ENCODE peak calls at places on chromosomes 1 and 21, in six cellular contexts. One of them, this sample, is unnamed.

GRCh38 chr21:15682182-15682895 is 47.4 kb upstream of the USP25 start:
- DNase-seq in RKO: no peak
- DNase-seq in IMR-90: peak
- DNase-seq in T-cell: no peak
- DNase-seq in HCT116: no peak
- DNase-seq in naive thymus-derived CD8-positive, alpha-beta T cell: no peak
- DNase-seq in this sample: no peak

GRCh38 chr1:235910357-235911299 is 43.9 kb upstream of the LYST start:
- DNase-seq in RKO: peak
- DNase-seq in IMR-90: peak
- DNase-seq in T-cell: no peak
- DNase-seq in HCT116: peak
- DNase-seq in naive thymus-derived CD8-positive, alpha-beta T cell: no peak
- DNase-seq in this sample: peak

GRCh38 chr1:209363112-209363511 is 220.4 kb upstream of the CAMK1G start:
- DNase-seq in RKO: no peak
- DNase-seq in IMR-90: no peak
- DNase-seq in T-cell: no peak
- DNase-seq in HCT116: no peak
- DNase-seq in naive thymus-derived CD8-positive, alpha-beta T cell: no peak
- DNase-seq in this sample: peak

GRCh38 chr1:19623523-19623922 is 20.6 kb upstream of the NBL1 start:
- DNase-seq in RKO: no peak
- DNase-seq in IMR-90: peak
- DNase-seq in T-cell: no peak
- DNase-seq in HCT116: no peak
- DNase-seq in naive thymus-derived CD8-positive, alpha-beta T cell: no peak
- DNase-seq in this sample: no peak

GRCh38 chr21:45537746-45538291 is 4.4 kb downstream of the SLC19A1 start:
- DNase-seq in RKO: no peak
- DNase-seq in IMR-90: no peak
- DNase-seq in T-cell: no peak
- DNase-seq in HCT116: no peak
- DNase-seq in naive thymus-derived CD8-positive, alpha-beta T cell: no peak
- DNase-seq in this sample: no peak

GRCh38 chr1:182599339-182599738 is 4.8 kb downstream of the RGS16 start:
- DNase-seq in RKO: no peak
- DNase-seq in IMR-90: no peak
- DNase-seq in T-cell: no peak
- DNase-seq in HCT116: no peak
- DNase-seq in naive thymus-derived CD8-positive, alpha-beta T cell: no peak
- DNase-seq in this sample: no peak

GRCh38 chr1:78715181-78715661 is 65.6 kb downstream of the IFI44 start:
- DNase-seq in RKO: no peak
- DNase-seq in IMR-90: peak
- DNase-seq in T-cell: no peak
- DNase-seq in HCT116: no peak
- DNase-seq in naive thymus-derived CD8-positive, alpha-beta T cell: no peak
- DNase-seq in this sample: no peak

GRCh38 chr1:31576743-31577455 is 584 bp downstream of the TINAGL1 start:
- DNase-seq in RKO: no peak
- DNase-seq in IMR-90: no peak
- DNase-seq in T-cell: no peak
- DNase-seq in HCT116: no peak
- DNase-seq in naive thymus-derived CD8-positive, alpha-beta T cell: no peak
- DNase-seq in this sample: no peak

GRCh38 chr1:203557390-203557789 is 63.4 kb downstream of the OPTC start:
- DNase-seq in RKO: no peak
- DNase-seq in IMR-90: peak
- DNase-seq in T-cell: no peak
- DNase-seq in HCT116: no peak
- DNase-seq in naive thymus-derived CD8-positive, alpha-beta T cell: no peak
- DNase-seq in this sample: peak

GRCh38 chr1:167541013-167541412 is 12.5 kb downstream of the CREG1 start:
- DNase-seq in RKO: no peak
- DNase-seq in IMR-90: peak
- DNase-seq in T-cell: no peak
- DNase-seq in HCT116: no peak
- DNase-seq in naive thymus-derived CD8-positive, alpha-beta T cell: no peak
- DNase-seq in this sample: no peak

GRCh38 chr1:79472067-79472656 is 465.6 kb upstream of the ADGRL4 start:
- DNase-seq in RKO: no peak
- DNase-seq in IMR-90: no peak
- DNase-seq in T-cell: no peak
- DNase-seq in HCT116: no peak
- DNase-seq in naive thymus-derived CD8-positive, alpha-beta T cell: no peak
- DNase-seq in this sample: no peak

GRCh38 chr1:185666582-185666981 is 67.6 kb upstream of the HMCN1 start:
- DNase-seq in RKO: no peak
- DNase-seq in IMR-90: no peak
- DNase-seq in T-cell: no peak
- DNase-seq in HCT116: no peak
- DNase-seq in naive thymus-derived CD8-positive, alpha-beta T cell: no peak
- DNase-seq in this sample: no peak

GRCh38 chr21:32719085-32719484 is 8.7 kb downstream of the SYNJ1 start:
- DNase-seq in RKO: no peak
- DNase-seq in IMR-90: no peak
- DNase-seq in T-cell: no peak
- DNase-seq in HCT116: no peak
- DNase-seq in naive thymus-derived CD8-positive, alpha-beta T cell: no peak
- DNase-seq in this sample: no peak

GRCh38 chr1:214316597-214316996 is 35.6 kb downstream of the SMYD2 start:
- DNase-seq in RKO: peak
- DNase-seq in IMR-90: peak
- DNase-seq in T-cell: no peak
- DNase-seq in HCT116: no peak
- DNase-seq in naive thymus-derived CD8-positive, alpha-beta T cell: no peak
- DNase-seq in this sample: peak

GRCh38 chr21:14474995-14475394 is 71.1 kb downstream of the SAMSN1 start:
- DNase-seq in RKO: no peak
- DNase-seq in IMR-90: no peak
- DNase-seq in T-cell: no peak
- DNase-seq in HCT116: no peak
- DNase-seq in naive thymus-derived CD8-positive, alpha-beta T cell: no peak
- DNase-seq in this sample: no peak

GRCh38 chr1:196309386-196309785 is 298.9 kb downstream of the KCNT2 start:
- DNase-seq in RKO: peak
- DNase-seq in IMR-90: peak
- DNase-seq in T-cell: no peak
- DNase-seq in HCT116: peak
- DNase-seq in naive thymus-derived CD8-positive, alpha-beta T cell: no peak
- DNase-seq in this sample: no peak

GRCh38 chr1:166383137-166383536 is 216.3 kb upstream of the FAM78B start:
- DNase-seq in RKO: no peak
- DNase-seq in IMR-90: no peak
- DNase-seq in T-cell: no peak
- DNase-seq in HCT116: no peak
- DNase-seq in naive thymus-derived CD8-positive, alpha-beta T cell: no peak
- DNase-seq in this sample: no peak

GRCh38 chr1:217891966-217892365 is 260.8 kb downstream of the SPATA17 start:
- DNase-seq in RKO: no peak
- DNase-seq in IMR-90: no peak
- DNase-seq in T-cell: no peak
- DNase-seq in HCT116: no peak
- DNase-seq in naive thymus-derived CD8-positive, alpha-beta T cell: no peak
- DNase-seq in this sample: no peak

GRCh38 chr1:198680174-198680871 is 41.5 kb downstream of the PTPRC start:
- DNase-seq in RKO: no peak
- DNase-seq in IMR-90: no peak
- DNase-seq in T-cell: no peak
- DNase-seq in HCT116: no peak
- DNase-seq in naive thymus-derived CD8-positive, alpha-beta T cell: no peak
- DNase-seq in this sample: no peak

GRCh38 chr1:200893411-200893901 is 1.2 kb upstream of the INAVA start:
- DNase-seq in RKO: no peak
- DNase-seq in IMR-90: no peak
- DNase-seq in T-cell: no peak
- DNase-seq in HCT116: no peak
- DNase-seq in naive thymus-derived CD8-positive, alpha-beta T cell: no peak
- DNase-seq in this sample: peak

GRCh38 chr21:36860736-36861594 is 105.5 kb downstream of the HLCS start:
- DNase-seq in RKO: peak
- DNase-seq in IMR-90: peak
- DNase-seq in T-cell: no peak
- DNase-seq in HCT116: no peak
- DNase-seq in naive thymus-derived CD8-positive, alpha-beta T cell: no peak
- DNase-seq in this sample: peak

GRCh38 chr1:172662464-172663109 is 3.7 kb downstream of the FASLG start:
- DNase-seq in RKO: peak
- DNase-seq in IMR-90: peak
- DNase-seq in T-cell: peak
- DNase-seq in HCT116: no peak
- DNase-seq in naive thymus-derived CD8-positive, alpha-beta T cell: peak
- DNase-seq in this sample: no peak

GRCh38 chr1:199489594-199489993 is 537.9 kb upstream of the NR5A2 start:
- DNase-seq in RKO: no peak
- DNase-seq in IMR-90: no peak
- DNase-seq in T-cell: no peak
- DNase-seq in HCT116: no peak
- DNase-seq in naive thymus-derived CD8-positive, alpha-beta T cell: no peak
- DNase-seq in this sample: no peak

GRCh38 chr21:43338951-43339350 is 88.0 kb downstream of the SIK1 start:
- DNase-seq in RKO: no peak
- DNase-seq in IMR-90: no peak
- DNase-seq in T-cell: no peak
- DNase-seq in HCT116: no peak
- DNase-seq in naive thymus-derived CD8-positive, alpha-beta T cell: no peak
- DNase-seq in this sample: no peak

GRCh38 chr1:46526013-46526688 is 25.3 kb downstream of the KNCN start:
- DNase-seq in RKO: no peak
- DNase-seq in IMR-90: no peak
- DNase-seq in T-cell: no peak
- DNase-seq in HCT116: no peak
- DNase-seq in naive thymus-derived CD8-positive, alpha-beta T cell: no peak
- DNase-seq in this sample: peak

GRCh38 chr1:198970919-198971318 is 332.1 kb downstream of the PTPRC start:
- DNase-seq in RKO: peak
- DNase-seq in IMR-90: peak
- DNase-seq in T-cell: no peak
- DNase-seq in HCT116: no peak
- DNase-seq in naive thymus-derived CD8-positive, alpha-beta T cell: no peak
- DNase-seq in this sample: no peak

GRCh38 chr1:117512728-117513321 is 93.0 kb upstream of the TENT5C start:
- DNase-seq in RKO: peak
- DNase-seq in IMR-90: peak
- DNase-seq in T-cell: no peak
- DNase-seq in HCT116: no peak
- DNase-seq in naive thymus-derived CD8-positive, alpha-beta T cell: peak
- DNase-seq in this sample: no peak

GRCh38 chr21:46667191-46667734 is 31.8 kb downstream of the PRMT2 start:
- DNase-seq in RKO: peak
- DNase-seq in IMR-90: peak
- DNase-seq in T-cell: no peak
- DNase-seq in HCT116: no peak
- DNase-seq in naive thymus-derived CD8-positive, alpha-beta T cell: peak
- DNase-seq in this sample: peak

GRCh38 chr1:164725401-164725800 is 166.4 kb downstream of the PBX1 start:
- DNase-seq in RKO: no peak
- DNase-seq in IMR-90: peak
- DNase-seq in T-cell: no peak
- DNase-seq in HCT116: no peak
- DNase-seq in naive thymus-derived CD8-positive, alpha-beta T cell: no peak
- DNase-seq in this sample: no peak

GRCh38 chr1:89804646-89805237 is 16.1 kb upstream of the LRRC8D start:
- DNase-seq in RKO: peak
- DNase-seq in IMR-90: peak
- DNase-seq in T-cell: peak
- DNase-seq in HCT116: peak
- DNase-seq in naive thymus-derived CD8-positive, alpha-beta T cell: peak
- DNase-seq in this sample: peak

GRCh38 chr21:33844890-33845205 is 70.8 kb downstream of the ATP5PO start:
- DNase-seq in RKO: no peak
- DNase-seq in IMR-90: no peak
- DNase-seq in T-cell: no peak
- DNase-seq in HCT116: no peak
- DNase-seq in naive thymus-derived CD8-positive, alpha-beta T cell: no peak
- DNase-seq in this sample: no peak

GRCh38 chr1:155062702-155063411 is 683 bp upstream of the EFNA4 start:
- DNase-seq in RKO: no peak
- DNase-seq in IMR-90: peak
- DNase-seq in T-cell: peak
- DNase-seq in HCT116: no peak
- DNase-seq in naive thymus-derived CD8-positive, alpha-beta T cell: peak
- DNase-seq in this sample: no peak

GRCh38 chr1:185533596-185533995 is 200.6 kb upstream of the HMCN1 start:
- DNase-seq in RKO: no peak
- DNase-seq in IMR-90: peak
- DNase-seq in T-cell: no peak
- DNase-seq in HCT116: no peak
- DNase-seq in naive thymus-derived CD8-positive, alpha-beta T cell: no peak
- DNase-seq in this sample: no peak

GRCh38 chr1:212618466-212619210 is 10.1 kb downstream of the ATF3 start:
- DNase-seq in RKO: no peak
- DNase-seq in IMR-90: peak
- DNase-seq in T-cell: no peak
- DNase-seq in HCT116: no peak
- DNase-seq in naive thymus-derived CD8-positive, alpha-beta T cell: no peak
- DNase-seq in this sample: no peak